ENCODE peak calls at places on chromosomes 4 and X, in eight cellular contexts. X, V, K, C, M, A, E and S are unnamed samples.

GRCh38 chr4:16250665-16251365 is 24.5 kb upstream of the TAPT1 start:
- DNase-seq in X (no peak), V (no peak), K (peak), C (peak), M (no peak), A (no peak), E (no peak), S (no peak)

GRCh38 chr4:159764343-159764952 is 661.6 kb downstream of the RAPGEF2 start:
- DNase-seq in X (no peak), V (no peak), K (peak), C (peak), M (peak), A (peak), E (no peak), S (no peak)

GRCh38 chr4:141571368-141571767 is 65.0 kb upstream of the IL15 start:
- DNase-seq in X (no peak), V (no peak), K (peak), C (no peak), M (no peak), A (no peak), E (no peak), S (no peak)

GRCh38 chr4:184039963-184040383 is 134.9 kb downstream of the STOX2 start:
- DNase-seq in X (no peak), V (no peak), K (no peak), C (peak), M (no peak), A (no peak), E (no peak), S (peak)

GRCh38 chrX:154991476-154991875 is 31.0 kb downstream of the F8 start:
- DNase-seq in X (no peak), V (no peak), K (no peak), C (no peak), M (no peak), A (no peak), E (no peak), S (no peak)

GRCh38 chr4:120718979-120719566 is 203.5 kb downstream of the PRDM5 start:
- DNase-seq in X (no peak), V (no peak), K (peak), C (peak), M (peak), A (peak), E (no peak), S (peak)

GRCh38 chrX:153966841-153967535 is 4.6 kb downstream of the HCFC1 start:
- DNase-seq in X (no peak), V (no peak), K (no peak), C (no peak), M (no peak), A (no peak), E (no peak), S (no peak)

GRCh38 chr4:5409237-5409636 is 299.1 kb downstream of the EVC2 start:
- DNase-seq in X (no peak), V (no peak), K (no peak), C (no peak), M (no peak), A (no peak), E (no peak), S (no peak)

GRCh38 chrX:138897621-138898492 is 186.3 kb upstream of the FGF13 start:
- DNase-seq in X (no peak), V (no peak), K (no peak), C (no peak), M (no peak), A (no peak), E (no peak), S (no peak)

GRCh38 chrX:108090474-108091265 is 672 bp downstream of the PSMD10 start:
- DNase-seq in X (no peak), V (no peak), K (peak), C (no peak), M (peak), A (peak), E (no peak), S (no peak)

GRCh38 chr4:67933755-67934154 is 29.5 kb downstream of the TMPRSS11A start:
- DNase-seq in X (no peak), V (no peak), K (no peak), C (no peak), M (no peak), A (no peak), E (no peak), S (no peak)

DNA sequence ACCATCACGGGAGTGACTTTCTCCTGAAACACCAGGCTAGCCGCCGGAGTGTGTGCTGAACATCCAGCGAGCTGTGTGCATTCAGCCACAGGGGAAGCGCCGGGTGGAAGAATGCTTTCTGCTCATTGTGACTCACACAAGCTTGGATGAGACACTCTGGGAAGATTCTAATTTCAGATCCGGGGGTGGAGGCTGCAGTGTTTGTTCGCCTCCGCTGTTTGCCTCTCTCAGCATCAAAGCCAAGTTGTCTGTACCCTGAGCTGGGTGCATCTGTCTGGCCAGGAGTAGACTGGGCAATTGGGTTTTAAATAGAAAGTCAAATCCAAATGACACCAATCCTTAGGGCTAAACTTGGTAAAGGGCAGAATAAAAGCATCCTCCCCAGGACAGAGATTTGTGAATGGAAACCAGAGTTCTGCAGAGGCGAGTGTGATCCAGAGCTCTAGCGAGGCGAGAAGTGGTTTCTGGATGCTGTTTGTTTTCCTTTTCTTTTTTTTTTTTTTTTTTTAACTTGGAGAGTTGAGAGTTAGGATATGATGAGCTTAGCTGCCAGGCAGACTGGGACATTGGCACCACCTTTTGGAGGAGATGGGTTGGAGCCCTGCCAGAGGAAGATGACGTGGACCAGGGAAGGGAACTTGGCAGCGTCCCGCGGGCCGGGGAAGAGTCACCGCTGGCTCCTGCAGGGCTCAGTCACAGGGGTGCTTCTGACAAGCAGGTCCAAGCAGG is 196.0 kb upstream of the PSAPL1 start:
- DNase-seq in X (peak), V (no peak), K (peak), C (no peak), M (peak), A (no peak), E (peak), S (peak)
- H3K4me3 ChIP-seq in X (no peak), V (no peak), K (no peak), C (no peak), M (no peak), A (no peak), E (no peak), S (no peak)

DNA sequence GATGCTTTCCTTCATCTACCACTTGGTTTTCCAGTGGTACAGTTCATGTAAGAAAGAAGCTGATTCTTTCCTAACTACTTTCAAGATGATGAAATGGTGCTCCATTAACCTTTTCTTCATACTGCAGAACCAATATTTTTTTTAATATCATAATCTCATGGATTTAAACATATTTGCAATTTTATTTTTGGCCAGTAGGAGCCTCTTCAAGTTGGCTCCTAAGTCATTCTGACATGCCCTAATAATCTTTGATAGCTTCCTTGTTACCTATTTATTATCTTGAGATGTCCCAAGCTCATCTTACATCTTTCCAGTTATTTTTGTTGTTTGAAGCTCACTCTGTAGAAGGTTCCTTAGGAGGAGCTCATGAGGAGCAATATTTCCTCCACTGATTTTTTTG is 170.2 kb downstream of the APBB2 start:
- DNase-seq in X (no peak), V (no peak), K (peak), C (no peak), M (no peak), A (peak), E (no peak), S (no peak)
- H3K27ac ChIP-seq in X (no peak), V (no peak), K (no peak), C (no peak), M (no peak), A (no peak), E (no peak), S (no peak)

GRCh38 chrX:11553594-11553993 is 112.1 kb downstream of the ARHGAP6 start:
- DNase-seq in X (no peak), V (no peak), K (no peak), C (no peak), M (no peak), A (no peak), E (no peak), S (no peak)
- H3K4me3 ChIP-seq in X (no peak), V (no peak), K (no peak), C (no peak), M (no peak), A (no peak), E (no peak), S (no peak)

GRCh38 chr4:10024303-10024702 is 3.0 kb upstream of the SLC2A9 start:
- DNase-seq in X (no peak), V (no peak), K (no peak), C (no peak), M (no peak), A (no peak), E (no peak), S (peak)
- H3K27ac ChIP-seq in X (peak), V (no peak), K (no peak), C (no peak), M (no peak), A (no peak), E (no peak), S (no peak)

DNA sequence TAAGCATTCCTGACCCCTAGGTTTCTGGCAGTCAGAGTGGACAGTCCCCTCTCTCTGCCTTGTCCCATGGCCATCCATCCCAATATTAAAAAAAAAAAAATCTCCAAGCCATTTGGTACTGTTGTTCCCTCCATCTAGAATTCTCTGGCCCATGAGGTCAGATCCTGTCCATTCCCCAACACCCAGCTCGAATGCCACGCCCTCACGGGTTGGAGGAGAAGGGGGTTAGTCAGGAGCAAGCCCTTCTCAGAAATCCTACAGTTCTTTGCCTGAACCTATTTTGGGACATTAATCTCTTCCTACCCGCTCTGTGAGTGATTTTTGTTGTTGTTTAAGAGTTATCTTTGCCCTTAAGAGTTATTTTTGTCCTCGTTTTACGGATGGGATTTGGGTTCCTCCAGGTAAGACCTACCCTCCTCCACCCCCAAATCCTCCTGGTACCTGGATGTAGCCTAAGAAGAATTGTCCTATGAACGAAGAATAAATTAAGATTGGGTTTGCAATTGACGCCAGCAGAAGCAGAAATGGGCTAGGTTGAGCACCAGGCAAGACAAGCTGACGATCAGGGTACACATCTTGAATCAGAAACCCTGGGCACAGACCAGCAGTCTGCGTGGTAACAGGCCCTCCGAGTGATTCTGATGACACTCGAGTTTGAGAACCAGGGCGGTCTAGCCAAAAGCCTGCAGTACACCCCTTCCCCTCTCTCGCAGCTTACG is 977 bp downstream of the RNF175 start:
- DNase-seq in X (no peak), V (no peak), K (no peak), C (no peak), M (no peak), A (no peak), E (no peak), S (no peak)
- H3K4me3 ChIP-seq in X (peak), V (peak), K (no peak), C (peak), M (peak), A (no peak), E (peak), S (peak)